ENCODE peak calls at places on chromosomes 4 and X, in five cellular contexts. T, Q, B, A and F are unnamed samples.

GRCh38 chr4:109977854-109978501 is 65.3 kb downstream of the EGF start:
- DNase-seq in T (peak), Q (peak), B (no peak), A (no peak), F (no peak)

GRCh38 chrX:147877726-147878125 is 34.0 kb upstream of the FMR1 start:
- DNase-seq in T (no peak), Q (no peak), B (no peak), A (no peak), F (no peak)

GRCh38 chrX:29299689-29300088 is 712.4 kb downstream of the IL1RAPL1 start:
- DNase-seq in T (no peak), Q (peak), B (peak), A (no peak), F (no peak)

GRCh38 chrX:125605145-125605544 is 285.5 kb downstream of the TEX13C start:
- DNase-seq in T (no peak), Q (no peak), B (no peak), A (no peak), F (no peak)

GRCh38 chr4:140237616-140238352 is 83.8 kb upstream of the MAML3 start:
- DNase-seq in T (peak), Q (no peak), B (peak), A (peak), F (peak)

GRCh38 chr4:174538123-174538875 is 16.0 kb upstream of the HPGD start:
- DNase-seq in T (no peak), Q (no peak), B (no peak), A (no peak), F (no peak)

GRCh38 chr4:180809439-180809838 is 1433.8 kb upstream of the TENM3 start:
- DNase-seq in T (no peak), Q (no peak), B (no peak), A (no peak), F (no peak)

GRCh38 chr4:13892739-13893105 is 265.2 kb upstream of the BOD1L1 start:
- DNase-seq in T (no peak), Q (no peak), B (no peak), A (no peak), F (no peak)

GRCh38 chrX:353566-354535 is 32.9 kb downstream of the PPP2R3B start:
- DNase-seq in T (no peak), Q (no peak), B (no peak), A (no peak), F (no peak)

GRCh38 chrX:69808375-69808774 is 192.5 kb downstream of the EDA start:
- DNase-seq in T (no peak), Q (no peak), B (no peak), A (no peak), F (no peak)

GRCh38 chr4:41069838-41070237 is 144.5 kb downstream of the APBB2 start:
- DNase-seq in T (no peak), Q (no peak), B (no peak), A (no peak), F (no peak)

GRCh38 chr4:103002551-103002950 is 17.0 kb downstream of the SLC9B1 start:
- DNase-seq in T (no peak), Q (no peak), B (no peak), A (no peak), F (no peak)

GRCh38 chr4:153651041-153651960 is 32.8 kb upstream of the TLR2 start:
- DNase-seq in T (no peak), Q (no peak), B (no peak), A (peak), F (no peak)

GRCh38 chr4:159191989-159192388 is 89.1 kb downstream of the RAPGEF2 start:
- DNase-seq in T (peak), Q (peak), B (peak), A (no peak), F (no peak)

GRCh38 chr4:73208376-73208775 is 50.2 kb downstream of the ANKRD17 start:
- DNase-seq in T (peak), Q (no peak), B (no peak), A (no peak), F (no peak)

GRCh38 chr4:154009795-154010194 is 220.9 kb upstream of the SFRP2 start:
- DNase-seq in T (no peak), Q (no peak), B (no peak), A (no peak), F (no peak)

GRCh38 chr4:17817027-17817426 is 6.2 kb downstream of the NCAPG start:
- DNase-seq in T (peak), Q (peak), B (peak), A (no peak), F (no peak)

GRCh38 chr4:136412708-136413107 is 1119.6 kb downstream of the PCDH18 start:
- DNase-seq in T (no peak), Q (no peak), B (no peak), A (no peak), F (no peak)

GRCh38 chr4:115655626-115656025 is 542.2 kb upstream of the NDST4 start:
- DNase-seq in T (no peak), Q (no peak), B (no peak), A (no peak), F (peak)

GRCh38 chr4:123922847-123923246 is 526.3 kb downstream of the SPRY1 start:
- DNase-seq in T (no peak), Q (no peak), B (no peak), A (no peak), F (no peak)

GRCh38 chr4:141195095-141195707 is 25.5 kb upstream of the ZNF330 start:
- DNase-seq in T (no peak), Q (no peak), B (no peak), A (no peak), F (no peak)

GRCh38 chr4:125728568-125728967 is 413.8 kb downstream of the FAT4 start:
- DNase-seq in T (peak), Q (no peak), B (no peak), A (no peak), F (no peak)

GRCh38 chrX:4588056-4588455 is 874.6 kb upstream of the PRKX start:
- DNase-seq in T (no peak), Q (no peak), B (no peak), A (no peak), F (no peak)

DNA sequence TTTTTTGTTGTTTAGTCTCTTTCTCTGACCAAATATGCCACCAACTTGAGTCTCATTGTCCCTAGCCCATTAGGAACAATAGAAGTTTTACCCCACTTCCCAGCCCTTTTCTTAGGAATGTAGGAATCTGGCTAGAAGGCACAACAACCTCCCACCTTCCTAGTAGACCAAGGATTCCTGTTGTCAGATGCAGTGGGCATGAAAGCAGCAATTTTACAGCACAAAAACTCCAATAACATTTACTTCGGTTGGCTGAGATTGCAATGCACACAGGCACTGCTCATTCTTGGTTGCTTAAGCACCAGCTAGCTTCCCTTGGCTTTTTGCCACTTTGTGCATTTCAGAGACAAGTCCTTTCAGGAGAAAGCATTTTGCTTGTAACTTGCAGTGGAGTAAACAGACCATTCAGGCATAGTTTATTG is 312.8 kb downstream of the TENM3 start:
- DNase-seq in T (peak), Q (no peak), B (peak), A (no peak), F (no peak)
- H3K4me3 ChIP-seq in T (no peak), Q (no peak), B (no peak), A (no peak), F (no peak)

GRCh38 chr4:100736651-100737450 is 219.0 kb upstream of the EMCN start:
- DNase-seq in T (peak), Q (peak), B (peak), A (no peak), F (no peak)

GRCh38 chr4:100746141-100746540 is 228.3 kb upstream of the EMCN start:
- DNase-seq in T (no peak), Q (no peak), B (no peak), A (no peak), F (no peak)

GRCh38 chr4:100738388-100739165 is 220.8 kb upstream of the EMCN start:
- DNase-seq in T (peak), Q (peak), B (peak), A (peak), F (no peak)

GRCh38 chr4:100742045-100742444 is 224.2 kb upstream of the EMCN start:
- DNase-seq in T (peak), Q (peak), B (no peak), A (no peak), F (peak)
- TF ChIP-seq CTCF in T (peak), Q (peak), B (peak), A (no peak), F (peak)

GRCh38 chr4:6917445-6918241 is 8.0 kb downstream of the TBC1D14 start:
- DNase-seq in T (no peak), Q (peak), B (no peak), A (peak), F (peak)
- H3K4me3 ChIP-seq in T (no peak), Q (peak), B (no peak), A (no peak), F (no peak)

GRCh38 chr4:92047209-92047877 is 256.4 kb upstream of the GRID2 start:
- DNase-seq in T (no peak), Q (no peak), B (no peak), A (no peak), F (no peak)
- TF ChIP-seq CTCF in T (no peak), Q (peak), B (no peak), A (no peak), F (peak)

GRCh38 chrX:40172980-40173661 is 75.4 kb upstream of the BCOR start:
- DNase-seq in T (no peak), Q (no peak), B (no peak), A (no peak), F (no peak)
- H3K4me3 ChIP-seq in T (peak), Q (peak), B (no peak), A (peak), F (no peak)

DNA sequence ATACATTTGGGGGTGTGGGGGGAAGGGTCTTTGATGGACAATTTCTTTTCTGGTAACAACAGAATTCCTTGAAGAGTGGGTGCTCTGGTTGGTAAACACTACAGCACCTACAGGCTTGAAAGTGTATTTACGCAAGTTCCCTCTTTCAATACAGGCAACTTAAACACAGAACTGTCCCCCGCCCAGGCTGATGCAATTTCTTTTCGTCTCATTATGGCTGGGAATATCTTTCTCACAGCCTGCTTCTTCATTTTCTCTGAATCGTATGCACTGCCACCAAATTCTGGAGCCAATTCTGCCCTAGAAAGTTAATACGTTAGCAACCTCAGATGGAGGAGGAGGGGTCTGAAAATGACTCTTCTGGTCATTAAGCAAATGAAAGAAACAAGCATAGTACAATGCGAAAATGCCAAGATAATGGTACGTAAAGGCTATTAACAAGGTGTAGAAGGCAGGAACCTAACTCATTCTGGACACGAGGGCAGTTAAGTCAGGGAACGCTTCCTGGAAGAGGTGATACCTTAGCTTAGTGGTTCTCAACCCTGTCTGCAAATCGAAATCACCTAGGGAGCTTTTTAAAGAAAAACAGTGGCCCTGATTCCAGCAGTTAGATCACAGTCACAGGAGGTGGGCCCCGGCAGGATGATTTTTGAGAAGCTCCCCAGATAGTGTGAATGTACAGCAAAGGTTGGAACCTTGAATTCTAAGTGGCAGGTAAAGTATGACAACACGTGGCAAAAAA is 1.0 kb downstream of the AGA start:
- DNase-seq in T (no peak), Q (no peak), B (no peak), A (peak), F (no peak)
- TF ChIP-seq CTCF in T (peak), Q (no peak), B (no peak), A (no peak), F (no peak)

GRCh38 chrX:13120017-13120416 is 75.6 kb upstream of the FAM9C start:
- DNase-seq in T (no peak), Q (no peak), B (no peak), A (peak), F (no peak)
- H3K4me3 ChIP-seq in T (no peak), Q (no peak), B (no peak), A (no peak), F (no peak)